ENCODE peak calls at places on chromosomes 3 and 15, in four cellular contexts. K is retinal pigment epithelial cell, C is left lung, F is ovary. J is an unnamed sample.

GRCh38 chr15:59315914-59316428 is 56.7 kb downstream of the MYO1E start:
- DNase-seq in K (peak), C (no peak), F (no peak), J (no peak)

GRCh38 chr3:144480520-144480919 is 508.9 kb downstream of the DIPK2A start:
- DNase-seq in K (no peak), C (no peak), F (no peak), J (no peak)

GRCh38 chr3:58296269-58296668 is 9.8 kb upstream of the RPP14 start:
- DNase-seq in K (no peak), C (no peak), F (no peak), J (no peak)

GRCh38 chr3:67044955-67045354 is 46.8 kb downstream of the KBTBD8 start:
- DNase-seq in K (peak), C (no peak), F (no peak), J (no peak)

GRCh38 chr3:101189786-101190185 is 130.6 kb downstream of the IMPG2 start:
- DNase-seq in K (no peak), C (no peak), F (no peak), J (no peak)

GRCh38 chr3:140388525-140388924 is 289.3 kb upstream of the TRIM42 start:
- DNase-seq in K (peak), C (no peak), F (no peak), J (no peak)

GRCh38 chr3:143849854-143850549 is 1.7 kb upstream of the SLC9A9 start:
- DNase-seq in K (peak), C (no peak), F (no peak), J (no peak)

GRCh38 chr3:147906275-147906674 is 497.1 kb downstream of the ZIC1 start:
- DNase-seq in K (no peak), C (no peak), F (no peak), J (no peak)

GRCh38 chr3:151743860-151744259 is 10.1 kb downstream of the AADACL2 start:
- DNase-seq in K (no peak), C (no peak), F (no peak), J (no peak)

GRCh38 chr3:122014741-122015140 is 7.3 kb downstream of the ILDR1 start:
- DNase-seq in K (no peak), C (no peak), F (no peak), J (no peak)

GRCh38 chr3:62201438-62202035 is 171.8 kb downstream of the FEZF2 start:
- DNase-seq in K (no peak), C (no peak), F (no peak), J (no peak)

GRCh38 chr3:194251007-194251406 is 100.1 kb downstream of the CPN2 start:
- DNase-seq in K (no peak), C (no peak), F (no peak), J (no peak)

GRCh38 chr3:177746259-177747021 is 549.2 kb upstream of the TBL1XR1 start:
- DNase-seq in K (peak), C (no peak), F (no peak), J (no peak)

GRCh38 chr3:170470063-170471006 is 51.7 kb downstream of the CLDN11 start:
- DNase-seq in K (no peak), C (no peak), F (peak), J (no peak)

GRCh38 chr3:196097373-196098154 is 15.7 kb upstream of the TFRC start:
- DNase-seq in K (no peak), C (no peak), F (no peak), J (no peak)

GRCh38 chr3:52162250-52162872 is 8.1 kb upstream of the POC1A start:
- DNase-seq in K (no peak), C (no peak), F (no peak), J (no peak)

GRCh38 chr15:69087581-69087980 is 72.9 kb upstream of the GLCE start:
- DNase-seq in K (no peak), C (no peak), F (no peak), J (no peak)

GRCh38 chr3:48433472-48434118 is 3.7 kb upstream of the PLXNB1 start:
- DNase-seq in K (peak), C (no peak), F (no peak), J (no peak)

GRCh38 chr3:147651107-147651506 is 241.9 kb downstream of the ZIC1 start:
- DNase-seq in K (no peak), C (no peak), F (no peak), J (no peak)

GRCh38 chr3:98188553-98188952 is 22.1 kb downstream of the OR5H15 start:
- DNase-seq in K (no peak), C (no peak), F (no peak), J (no peak)

GRCh38 chr3:50572801-50573371 is 3.6 kb downstream of the HEMK1 start:
- DNase-seq in K (no peak), C (no peak), F (no peak), J (no peak)

GRCh38 chr3:4334548-4334947 is 31.4 kb downstream of the SETMAR start:
- DNase-seq in K (no peak), C (no peak), F (no peak), J (no peak)
- TF ChIP-seq CTCF in K (peak), C (no peak), F (no peak), J (no peak)

DNA sequence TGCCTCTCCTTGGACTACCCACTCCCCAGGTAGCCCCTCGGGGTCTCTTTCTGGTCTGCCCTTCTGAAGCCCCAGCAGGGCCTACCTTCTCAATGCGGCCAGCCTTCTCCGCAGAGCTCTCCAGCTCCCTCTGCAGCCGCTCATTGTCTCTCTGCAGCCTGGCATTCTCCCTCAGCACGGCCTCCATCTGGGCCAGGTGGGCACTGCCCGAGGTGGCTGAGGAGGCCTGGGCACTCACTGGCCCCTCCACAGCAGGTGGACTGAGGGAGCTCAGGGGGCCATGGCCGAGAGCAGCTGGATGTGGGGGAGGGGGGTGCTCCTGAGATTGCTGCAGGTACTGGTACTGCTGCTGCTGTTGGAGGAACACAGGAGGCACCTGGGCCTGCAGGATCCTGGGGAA is 6.8 kb downstream of the AMOTL2 start:
- DNase-seq in K (no peak), C (peak), F (no peak), J (no peak)
- TF ChIP-seq CTCF in K (peak), C (no peak), F (no peak), J (no peak)

DNA sequence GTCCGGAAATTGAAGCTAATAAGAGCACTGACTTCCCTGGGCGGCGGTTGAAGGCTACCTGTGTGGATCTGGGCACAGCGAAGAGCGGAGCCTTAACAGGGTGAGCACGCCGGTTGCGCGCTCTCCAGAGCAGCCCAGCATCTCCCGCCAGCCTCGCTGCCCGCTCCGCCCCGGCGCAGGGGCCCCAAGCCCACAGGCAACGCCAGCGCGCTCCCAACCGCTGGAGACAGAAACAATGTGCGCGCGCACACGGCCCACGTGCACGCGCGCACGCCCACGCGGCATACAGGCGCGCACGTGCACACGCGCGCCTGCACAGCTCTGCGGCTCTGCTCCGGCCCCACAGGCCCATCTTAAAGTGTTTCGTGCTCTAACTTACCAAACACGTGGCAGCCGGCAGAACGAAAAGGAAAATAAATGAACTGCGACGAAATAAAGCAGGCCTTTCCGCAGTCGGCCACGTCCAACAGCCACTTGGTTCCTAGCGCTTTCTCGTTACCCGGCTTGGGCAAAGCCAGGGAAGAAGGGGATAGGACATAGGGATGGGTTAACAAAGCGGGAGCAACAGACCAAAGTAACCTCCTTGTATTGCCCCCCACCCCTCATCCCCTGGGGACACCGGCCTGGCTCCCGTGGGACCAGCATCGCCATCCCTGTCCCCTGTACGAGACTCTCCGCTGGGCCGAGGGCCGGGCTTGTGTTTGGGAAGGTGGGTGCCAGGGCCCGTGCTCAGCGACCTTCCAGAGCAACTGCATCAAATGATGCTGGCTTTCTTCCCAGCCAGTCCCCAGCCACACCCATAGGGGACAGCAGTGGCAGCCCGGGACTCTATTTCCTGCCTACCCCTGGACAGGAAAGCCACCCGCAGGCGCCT is 203.7 kb downstream of the ABHD5 start:
- DNase-seq in K (no peak), C (peak), F (peak), J (no peak)
- TF ChIP-seq CTCF in K (peak), C (no peak), F (no peak), J (no peak)

GRCh38 chr15:43881944-43882343 is 55.1 kb downstream of the WDR76 start:
- DNase-seq in K (no peak), C (no peak), F (no peak), J (no peak)
- TF ChIP-seq CTCF in K (peak), C (peak), F (no peak), J (no peak)

GRCh38 chr3:186247821-186248814 is 113.9 kb downstream of the DGKG start:
- DNase-seq in K (no peak), C (no peak), F (no peak), J (no peak)

GRCh38 chr3:186239321-186239720 is 122.7 kb downstream of the DGKG start:
- DNase-seq in K (no peak), C (no peak), F (no peak), J (no peak)

GRCh38 chr3:186236357-186237020 is 125.5 kb downstream of the DGKG start:
- DNase-seq in K (peak), C (no peak), F (no peak), J (no peak)

GRCh38 chr3:186237915-186238314 is 124.1 kb downstream of the DGKG start:
- DNase-seq in K (no peak), C (no peak), F (no peak), J (no peak)

GRCh38 chr3:186241910-186242821 is 119.9 kb downstream of the DGKG start:
- DNase-seq in K (no peak), C (peak), F (peak), J (peak)
- TF ChIP-seq CTCF in K (peak), C (peak), F (no peak), J (no peak)

DNA sequence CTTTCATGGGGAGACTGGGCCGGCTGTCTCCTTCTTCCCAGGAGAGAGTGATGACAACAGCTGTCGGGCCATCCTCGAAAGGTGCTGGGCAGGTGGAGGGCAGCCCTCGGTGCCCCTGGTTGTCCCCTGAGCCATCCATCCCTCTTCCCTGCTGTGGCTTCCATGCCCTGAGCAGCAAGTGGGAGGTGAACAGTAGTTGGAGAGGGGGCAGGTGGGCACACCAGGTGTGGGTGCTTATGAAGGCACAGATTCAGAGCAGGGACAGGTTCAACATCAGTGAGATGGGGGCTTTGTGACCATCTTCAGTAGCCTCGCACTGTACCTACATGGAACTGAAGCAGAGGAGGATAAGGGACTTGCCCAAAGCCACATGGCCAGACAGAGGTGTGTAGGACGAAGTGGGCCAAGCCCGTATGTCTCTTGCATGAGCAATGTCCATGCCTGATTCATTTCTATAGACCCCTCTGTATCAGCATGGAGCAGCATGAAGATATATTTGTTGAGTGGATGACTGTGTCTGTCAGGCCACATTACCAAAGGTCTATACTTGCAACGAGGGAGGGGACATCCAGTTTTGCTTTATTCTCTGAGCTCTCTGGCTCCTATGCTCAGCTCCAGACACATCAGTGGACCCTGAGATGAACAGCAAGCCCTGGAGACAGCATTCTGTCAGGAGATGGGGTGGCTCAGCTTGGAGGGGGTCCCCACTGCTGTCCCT is 107.8 kb downstream of the FBLN2 start:
- DNase-seq in K (no peak), C (no peak), F (no peak), J (no peak)
- TF ChIP-seq CTCF in K (no peak), C (no peak), F (no peak), J (no peak)

DNA sequence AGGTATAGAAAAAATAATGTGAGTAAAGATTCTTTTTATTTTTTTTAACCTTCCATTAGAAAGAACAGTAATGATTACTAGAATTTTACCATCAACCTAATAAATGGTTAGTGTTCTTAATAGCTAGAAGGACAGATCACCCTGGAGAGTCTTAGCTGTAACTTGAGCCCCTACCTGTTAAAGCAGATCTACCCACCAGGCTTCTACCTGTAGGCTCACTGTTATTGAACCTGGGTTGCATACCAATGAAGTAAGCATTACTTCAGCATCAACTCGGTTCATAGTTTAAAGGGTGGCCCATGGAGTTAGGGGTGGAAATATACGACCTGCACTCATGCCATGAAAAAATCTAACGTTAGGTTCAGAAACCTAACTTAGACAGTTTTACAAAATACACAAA is 280.4 kb downstream of the BBX start:
- DNase-seq in K (no peak), C (no peak), F (no peak), J (no peak)
- TF ChIP-seq CTCF in K (no peak), C (no peak), F (no peak), J (no peak)

J was measured in omental fat pad.